ENCODE peak calls at places on chromosome 19, in nine cellular contexts. U is choroid plexus epithelial cell; N is foreskin fibroblast; W is effector memory CD4-positive, alpha-beta T cell; L is keratinocyte; D is fibroblast of mammary gland; K is PC-3; S is colonic mucosa; X is tibial artery. H is an unnamed sample.

GRCh38 chr19:21767065-21767800 is at the start of gene ZNF100:
- DNase-seq in W (peak; percentile 80), U (peak; percentile 95), K (peak; percentile 53), L (peak; percentile 40), D (peak; percentile 92), N (peak; percentile 86), S (peak; percentile 94), X (peak; percentile 94), H (peak; percentile 95)

GRCh38 chr19:7515471-7516226 is at the start of gene ZNF358:
- DNase-seq in K (peak; percentile 69), U (peak; percentile 62), D (peak; percentile 51), W (no peak), S (peak; percentile 79), X (peak; percentile 69), L (no peak), N (peak; percentile 70), H (peak; percentile 78)

GRCh38 chr19:38264486-38265212 is at the start of gene SPINT2:
- DNase-seq in D (no peak), L (peak; percentile 73), U (no peak), W (peak; percentile 79), S (no peak), K (no peak), N (no peak), X (no peak), H (no peak)

GRCh38 chr19:55109527-55110291 is 7.7 kb downstream of the PPP1R12C start:
- DNase-seq in K (no peak), S (no peak), W (no peak), X (no peak), L (no peak), U (no peak), N (no peak), D (no peak), H (no peak)

GRCh38 chr19:39802958-39803357 is 24.3 kb downstream of the LEUTX start:
- DNase-seq in U (no peak), L (no peak), S (no peak), N (no peak), D (no peak), K (no peak), W (no peak), X (no peak), H (no peak)

GRCh38 chr19:1865172-1866010 is 2.0 kb upstream of the KLF16 start:
- DNase-seq in W (no peak), K (no peak), S (no peak), L (no peak), D (no peak), X (no peak), N (no peak), U (no peak), H (no peak)

GRCh38 chr19:5935473-5936307 is 21.6 kb downstream of the CAPS start:
- DNase-seq in N (no peak), D (peak; percentile 48), L (no peak), K (no peak), U (no peak), S (no peak), W (no peak), X (no peak), H (no peak)

GRCh38 chr19:5470264-5470671 is 15.1 kb downstream of the ZNRF4 start:
- DNase-seq in W (no peak), S (no peak), N (no peak), D (no peak), L (peak; percentile 58), U (no peak), X (no peak), K (peak; percentile 64), H (no peak)

GRCh38 chr19:19997656-19998268 is 41.5 kb downstream of the ZNF682 start:
- DNase-seq in D (peak; percentile 1), U (no peak), N (no peak), S (no peak), W (peak; percentile 19), K (no peak), L (no peak), X (no peak), H (no peak)

GRCh38 chr19:55384576-55385235 is 614 bp upstream of the TMEM238 start:
- DNase-seq in K (no peak), X (no peak), N (no peak), U (no peak), W (no peak), D (no peak), L (no peak), S (no peak), H (no peak)

GRCh38 chr19:7476941-7477494 is 11.8 kb downstream of the PEX11G start:
- DNase-seq in N (no peak), U (no peak), L (no peak), S (no peak), X (no peak), K (no peak), D (no peak), W (no peak), H (no peak)

GRCh38 chr19:9597027-9597426 is 12.7 kb upstream of the ZNF121 start:
- DNase-seq in S (no peak), L (no peak), X (no peak), D (peak; percentile 94), K (peak; percentile 99), U (peak; percentile 77), N (peak; percentile 80), W (no peak), H (no peak)

GRCh38 chr19:29841559-29842367 is 30.0 kb downstream of the CCNE1 start:
- DNase-seq in D (peak; percentile 28), U (peak; percentile 82), W (no peak), L (peak; percentile 63), N (peak; percentile 37), X (no peak), S (peak; percentile 31), K (peak; percentile 44), H (peak; percentile 49)

GRCh38 chr19:5403968-5404640 is 51.1 kb upstream of the ZNRF4 start:
- DNase-seq in S (peak; percentile 75), D (peak; percentile 82), W (peak; percentile 14), K (peak; percentile 97), N (peak; percentile 74), U (peak; percentile 92), L (peak; percentile 28), X (peak; percentile 60), H (no peak)

GRCh38 chr19:13986348-13986904 is 19.7 kb downstream of the RFX1 start:
- DNase-seq in L (no peak), U (peak; percentile 78), N (peak; percentile 74), W (peak; percentile 99), D (peak; percentile 57), S (peak; percentile 80), X (peak; percentile 89), K (no peak), H (peak; percentile 78)
- H3K4me3 ChIP-seq in L (no peak overlapping the region), U (peak overlapping the region; percentile 40), N (no peak overlapping the region), W (peak overlapping the region; percentile 44), D (no peak overlapping the region), S (no peak overlapping the region), X (no peak overlapping the region), K (no peak overlapping the region), H (no peak overlapping the region)

GRCh38 chr19:35746556-35746955 is 1.1 kb downstream of the PSENEN start:
- DNase-seq in L (no peak), S (no peak), U (no peak), W (no peak), D (no peak), N (no peak), X (no peak), K (no peak), H (no peak)
- H3K4me3 ChIP-seq in L (peak overlapping the region; percentile 98), S (peak overlapping the region; percentile 89), U (peak overlapping the region; percentile 82), W (no peak overlapping the region), D (peak overlapping the region; percentile 73), N (peak overlapping the region; percentile 78), X (peak overlapping the region; percentile 96), K (peak overlapping the region; percentile 90), H (no peak overlapping the region)

GRCh38 chr19:48856921-48857320 is 11.5 kb downstream of the PLEKHA4 start:
- DNase-seq in D (no peak), W (no peak), X (no peak), N (no peak), L (no peak), K (peak; percentile 41), S (no peak), U (no peak), H (no peak)

GRCh38 chr19:48861313-48861712 is 7.1 kb downstream of the PLEKHA4 start:
- DNase-seq in K (no peak), N (no peak), X (no peak), W (no peak), D (no peak), L (no peak), U (no peak), S (no peak), H (no peak)

GRCh38 chr19:48862827-48863226 is 5.6 kb downstream of the PLEKHA4 start:
- DNase-seq in K (no peak), W (no peak), D (no peak), L (no peak), U (no peak), N (no peak), X (no peak), S (no peak), H (no peak)

GRCh38 chr19:48858984-48859710 is 9.3 kb downstream of the PLEKHA4 start:
- DNase-seq in S (peak; percentile 73), K (no peak), W (peak; percentile 70), U (no peak), L (no peak), X (no peak), D (no peak), N (no peak), H (no peak)

DNA sequence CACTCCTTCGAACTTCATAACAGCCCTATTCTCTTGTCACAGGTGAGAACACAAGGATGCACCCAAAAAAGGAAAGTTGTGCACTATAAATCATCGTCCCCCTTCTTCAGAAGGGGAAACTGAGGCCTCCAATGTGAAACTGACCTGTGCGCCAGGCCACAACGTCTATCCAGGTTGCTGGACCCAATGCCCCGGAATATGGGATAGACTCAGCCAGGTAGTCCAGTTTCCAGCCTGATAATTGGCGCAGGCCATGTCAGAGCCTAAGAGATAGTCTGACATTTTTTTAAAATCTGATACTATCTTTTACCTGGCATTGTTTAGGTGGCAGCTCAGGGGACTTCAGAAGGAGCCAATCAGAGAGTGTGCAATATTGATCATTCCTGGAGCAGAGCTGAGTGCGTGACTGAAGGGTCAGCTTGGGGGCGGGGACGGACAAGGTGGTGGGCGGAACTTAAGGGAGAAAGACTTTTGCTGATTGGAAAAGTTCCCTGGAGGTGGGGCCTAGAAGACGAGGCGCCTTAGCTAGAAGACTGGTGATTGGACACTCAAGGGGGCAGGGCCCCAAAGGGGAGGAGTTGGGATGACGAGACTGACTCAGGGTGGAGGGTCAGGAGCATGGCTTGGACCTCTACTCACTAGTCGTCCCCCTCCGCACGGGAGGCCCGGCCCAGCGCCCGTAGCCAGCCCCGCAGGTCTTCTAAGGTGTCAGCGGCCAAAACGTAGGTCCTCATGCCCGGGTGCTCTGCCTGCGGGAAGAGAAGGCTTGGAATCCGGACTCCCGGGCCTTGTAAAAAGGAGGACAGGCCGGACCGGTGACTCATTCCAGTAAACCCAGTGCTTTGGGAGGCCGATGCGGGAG is 8.5 kb downstream of the PLEKHA4 start:
- DNase-seq in S (peak; percentile 57), D (no peak), N (no peak), L (no peak), U (no peak), X (no peak), W (no peak), K (peak; percentile 84), H (no peak)
- H3K4me3 ChIP-seq in S (no peak overlapping the region), D (no peak overlapping the region), N (no peak overlapping the region), L (no peak overlapping the region), U (no peak overlapping the region), X (no peak overlapping the region), W (peak overlapping the region; percentile 36), K (peak overlapping the region; percentile 61), H (no peak overlapping the region)

DNA sequence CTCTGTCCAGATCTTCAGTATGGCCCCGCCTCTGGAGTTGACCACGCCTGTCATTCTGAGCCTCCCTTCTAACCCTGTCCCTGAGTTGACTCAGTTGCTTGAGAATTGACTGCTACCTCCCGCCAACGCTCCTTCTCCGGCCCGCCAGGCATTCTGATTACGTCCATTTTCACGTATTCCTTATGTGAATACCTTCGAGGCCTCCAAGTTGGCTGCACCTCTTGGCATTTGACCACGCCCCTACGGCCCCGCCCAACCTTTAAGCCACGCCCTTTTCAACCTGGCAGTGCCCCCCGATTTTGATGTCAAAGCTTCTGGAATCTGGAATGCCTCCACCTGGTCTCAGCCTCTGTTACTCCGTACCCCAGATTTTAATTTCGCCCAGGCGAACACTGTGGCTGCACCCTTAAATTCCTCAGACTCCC is 1.7 kb upstream of the EML2 start:
- DNase-seq in K (peak; percentile 23), S (peak; percentile 68), X (no peak), N (no peak), U (no peak), L (peak; percentile 74), W (peak; percentile 19), D (no peak), H (no peak)
- H3K4me3 ChIP-seq in K (peak overlapping the region; percentile 64), S (no peak overlapping the region), X (no peak overlapping the region), N (peak overlapping the region; percentile 37), U (peak overlapping the region; percentile 51), L (peak overlapping the region; percentile 65), W (no peak overlapping the region), D (no peak overlapping the region), H (no peak overlapping the region)

H was measured in dorsolateral prefrontal cortex.